ENCODE peak calls at places on chromosomes 4 and X, in six cellular contexts. S is Calu3, X is cardiac fibroblast, K is AG09319, J is nephron progenitor cell, I is foreskin fibroblast. Z is an unnamed sample.

GRCh38 chr4:176800891-176801534 is 8.3 kb upstream of the VEGFC start:
- DNase-seq in X (no peak), S (no peak), I (no peak), J (no peak), K (no peak), Z (no peak)

GRCh38 chr4:101321481-101322042 is 25.8 kb downstream of the PPP3CA start:
- DNase-seq in I (no peak), J (no peak), S (no peak), X (peak), K (no peak), Z (no peak)

GRCh38 chrX:39377171-39377570 is 575.9 kb downstream of the MID1IP1 start:
- DNase-seq in S (no peak), J (no peak), K (no peak), X (no peak), I (no peak), Z (no peak)

GRCh38 chr4:56531149-56531770 is 25.7 kb downstream of the ARL9 start:
- DNase-seq in K (no peak), S (no peak), I (no peak), J (no peak), X (no peak), Z (no peak)

GRCh38 chrX:108070891-108071290 is 20.5 kb downstream of the PSMD10 start:
- DNase-seq in J (no peak), X (peak), I (peak), K (no peak), S (peak), Z (no peak)

GRCh38 chrX:67543818-67544217 is at the start of gene AR:
- DNase-seq in I (peak), X (peak), S (peak), J (peak), K (peak), Z (peak)

GRCh38 chr4:106034205-106034604 is 138.9 kb downstream of the NPNT start:
- DNase-seq in X (peak), J (no peak), K (no peak), I (no peak), S (no peak), Z (no peak)

GRCh38 chrX:130184857-130185256 is 13.1 kb downstream of the RAB33A start:
- DNase-seq in X (no peak), J (no peak), S (no peak), I (no peak), K (no peak), Z (no peak)

GRCh38 chr4:121358473-121358872 is 22.3 kb downstream of the QRFPR start:
- DNase-seq in S (no peak), J (no peak), I (peak), K (no peak), X (peak), Z (no peak)

GRCh38 chr4:127533028-127533700 is 99.6 kb upstream of the INTU start:
- DNase-seq in X (no peak), S (no peak), K (peak), J (no peak), I (peak), Z (no peak)

GRCh38 chr4:143306788-143307187 is 29.9 kb upstream of the GAB1 start:
- DNase-seq in K (no peak), S (no peak), I (no peak), J (no peak), X (no peak), Z (no peak)

GRCh38 chr4:141196227-141196928 is 24.3 kb upstream of the ZNF330 start:
- DNase-seq in K (no peak), S (no peak), I (no peak), J (no peak), X (no peak), Z (no peak)

GRCh38 chrX:13285693-13286092 is 34.2 kb downstream of the ATXN3L start:
- DNase-seq in J (no peak), X (no peak), K (no peak), S (no peak), I (no peak), Z (no peak)

GRCh38 chrX:153781428-153782047 is 697 bp downstream of the SRPK3 start:
- DNase-seq in I (no peak), S (no peak), J (no peak), X (no peak), K (no peak), Z (no peak)

GRCh38 chrX:154541896-154542722 is 4.5 kb downstream of the G6PD start:
- DNase-seq in S (peak), X (peak), I (peak), J (no peak), K (peak), Z (no peak)

GRCh38 chr4:156534205-156534604 is 437.4 kb downstream of the PDGFC start:
- DNase-seq in I (no peak), J (no peak), K (no peak), S (no peak), X (no peak), Z (no peak)

GRCh38 chr4:101501421-101501820 is 154.1 kb upstream of the PPP3CA start:
- DNase-seq in S (no peak), J (no peak), I (no peak), X (no peak), K (no peak), Z (no peak)

GRCh38 chr4:11842620-11843263 is 414.0 kb upstream of the HS3ST1 start:
- DNase-seq in S (no peak), I (no peak), K (no peak), J (no peak), X (no peak), Z (no peak)

GRCh38 chrX:155071694-155072215 is 447 bp downstream of the BRCC3 start:
- DNase-seq in J (peak), K (no peak), X (no peak), I (no peak), S (no peak), Z (peak)

GRCh38 chr4:76074468-76074867 is at the start of gene ART3:
- DNase-seq in X (no peak), K (no peak), I (no peak), S (no peak), J (no peak), Z (no peak)

GRCh38 chr4:176927117-176927516 is 134.4 kb upstream of the VEGFC start:
- DNase-seq in S (no peak), I (no peak), X (no peak), J (no peak), K (no peak), Z (no peak)

GRCh38 chrX:20060961-20061868 is 55.5 kb downstream of the MAP7D2 start:
- DNase-seq in X (no peak), I (no peak), S (no peak), J (no peak), K (no peak), Z (peak)

GRCh38 chr4:99816611-99817309 is at the start of gene DAPP1:
- DNase-seq in I (no peak), K (no peak), X (no peak), J (no peak), S (peak), Z (no peak)

GRCh38 chr4:125789018-125789417 is 474.3 kb downstream of the FAT4 start:
- DNase-seq in X (no peak), S (no peak), J (no peak), K (peak), I (peak), Z (no peak)

GRCh38 chr4:163694385-163694784 is 199.9 kb downstream of the TMA16 start:
- DNase-seq in J (no peak), I (peak), X (peak), S (no peak), K (no peak), Z (no peak)

GRCh38 chr4:143381171-143382118 is 44.8 kb downstream of the GAB1 start:
- DNase-seq in S (peak), K (no peak), J (no peak), I (peak), X (peak), Z (no peak)

GRCh38 chrX:71366674-71367256 is 608 bp downstream of the TAF1 start:
- DNase-seq in K (no peak), S (peak), J (peak), X (peak), I (peak), Z (peak)

GRCh38 chr4:110249687-110250387 is 51.4 kb upstream of the ELOVL6 start:
- DNase-seq in S (no peak), J (no peak), K (no peak), X (peak), I (no peak), Z (no peak)
- TF ChIP-seq CTCF in S (no peak), J (no peak), K (no peak), X (no peak), I (no peak), Z (no peak)

GRCh38 chrX:133961046-133961445 is 24.3 kb downstream of the GPC3 start:
- DNase-seq in K (no peak), X (no peak), I (no peak), J (no peak), S (no peak), Z (no peak)

GRCh38 chrX:133956570-133957340 is 28.6 kb downstream of the GPC3 start:
- DNase-seq in S (no peak), I (no peak), K (no peak), X (no peak), J (no peak), Z (no peak)

GRCh38 chrX:133959972-133960371 is 25.4 kb downstream of the GPC3 start:
- DNase-seq in K (no peak), X (no peak), S (no peak), I (no peak), J (no peak), Z (no peak)

GRCh38 chrX:133953785-133954355 is 31.5 kb downstream of the GPC3 start:
- DNase-seq in J (no peak), S (no peak), K (no peak), I (no peak), X (no peak), Z (no peak)

GRCh38 chrX:133958997-133959688 is 26.3 kb downstream of the GPC3 start:
- DNase-seq in S (no peak), J (no peak), X (no peak), I (no peak), K (no peak), Z (no peak)
- TF ChIP-seq CTCF in S (no peak), J (no peak), X (no peak), I (no peak), K (peak), Z (no peak)

DNA sequence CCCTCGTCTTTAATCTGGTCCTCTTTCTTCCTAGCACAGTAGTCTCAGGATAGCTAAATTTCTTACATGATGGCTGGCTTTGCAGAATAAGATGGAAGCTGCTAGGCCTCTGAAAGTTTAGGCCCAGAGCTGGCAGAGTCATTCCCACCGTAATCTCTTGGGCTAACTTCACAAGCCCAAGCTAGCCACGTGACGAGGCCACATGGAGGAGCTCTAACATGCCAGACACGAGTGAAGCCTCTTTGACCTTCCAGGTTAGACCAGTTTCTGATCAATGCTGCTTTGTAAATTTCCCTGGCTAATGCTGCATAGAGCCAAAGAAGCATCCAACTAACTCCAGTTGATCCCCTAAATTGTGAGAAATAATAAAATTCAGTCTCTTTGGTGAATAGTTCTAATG is 9.5 kb upstream of the CENPE start:
- DNase-seq in I (no peak), X (no peak), J (no peak), S (peak), K (no peak), Z (peak)
- TF ChIP-seq CTCF in I (no peak), X (no peak), J (no peak), S (no peak), K (no peak), Z (no peak)

DNA sequence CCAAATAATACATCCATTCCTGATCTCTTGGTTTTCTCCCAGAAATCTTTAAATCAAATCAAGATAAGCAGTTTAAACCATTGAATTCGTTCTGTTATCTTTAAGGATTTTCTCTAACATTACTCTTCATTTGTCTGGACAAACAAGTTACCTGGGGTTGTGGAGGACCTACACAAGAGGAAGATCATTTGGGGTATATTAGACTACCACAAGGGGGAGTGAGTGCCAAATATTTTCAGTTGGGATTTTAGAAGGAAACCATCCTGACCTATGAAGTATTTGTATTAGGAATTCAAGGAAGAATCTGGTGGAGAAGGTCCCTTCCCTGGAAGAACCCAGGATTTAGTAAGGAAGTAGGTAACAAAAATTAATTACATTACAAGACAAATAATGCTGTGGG is 12.0 kb upstream of the DCHS2 start:
- DNase-seq in S (peak), J (no peak), I (no peak), K (no peak), X (peak), Z (no peak)
- TF ChIP-seq CTCF in S (peak), J (peak), I (peak), K (peak), X (peak), Z (peak)

DNA sequence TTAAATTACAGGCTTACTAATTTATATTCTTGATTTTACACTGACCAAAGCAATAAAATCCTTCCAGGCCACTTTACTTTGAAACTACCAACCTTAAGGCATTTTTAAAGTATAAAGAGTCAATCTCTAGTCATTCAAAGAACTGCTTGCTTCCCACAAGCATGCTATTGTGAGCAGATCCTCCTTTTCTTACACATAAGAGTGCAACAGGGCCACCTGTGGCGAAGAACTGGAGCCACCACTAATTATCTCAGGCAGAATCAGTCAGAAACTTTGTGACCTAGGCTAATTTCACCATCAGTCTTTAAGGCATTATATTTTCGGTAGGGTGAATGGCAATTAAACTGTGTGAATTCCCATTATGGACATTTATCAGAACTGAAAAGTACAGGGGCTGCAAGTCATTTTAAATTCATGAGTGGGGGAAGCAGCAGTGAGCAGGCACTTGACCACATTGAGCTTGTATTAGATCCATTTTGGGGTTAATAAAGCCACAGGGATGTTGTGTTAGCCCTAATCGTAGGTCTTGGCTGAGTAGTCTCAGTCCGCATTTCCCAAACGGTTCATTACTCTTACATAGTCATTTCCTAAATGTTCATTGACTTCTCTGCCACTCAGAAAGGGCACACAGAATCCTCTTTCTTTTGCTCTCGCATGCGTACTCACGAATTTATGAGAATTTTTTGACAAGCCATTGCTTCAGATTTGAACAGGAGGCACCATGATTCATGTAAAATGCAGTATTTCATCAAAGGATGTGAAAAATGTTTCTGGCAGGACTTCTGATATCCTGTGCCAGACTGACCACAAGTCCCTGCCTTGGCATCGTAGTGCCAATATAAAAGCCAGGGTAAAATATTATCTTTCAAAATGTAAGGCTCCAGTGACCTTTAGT is 39.8 kb downstream of the NPY2R start:
- DNase-seq in K (no peak), S (no peak), J (no peak), I (no peak), X (peak), Z (no peak)
- TF ChIP-seq CTCF in K (no peak), S (no peak), J (no peak), I (no peak), X (no peak), Z (no peak)

Z was measured in glutamatergic neuron.